ENCODE peak calls at places on chromosomes 4 and X, in five cellular contexts. R is hypothalamus; K is lower leg skin; E is NT2/D1; W is activated CD8-positive, alpha-beta memory T cell treated with anti-CD3 and anti-CD28 coated beads, Interleukin-2, amount 50 U/mL, for 48 hours. D is an unnamed sample.

GRCh38 chrX:154096140-154097002 is 1.1 kb downstream of the MECP2 start:
- DNase-seq in R (peak; percentile 2), K (no peak), E (no peak), W (peak; percentile 55), D (no peak)

GRCh38 chr4:113397114-113397701 is 347.8 kb downstream of the ANK2 start:
- DNase-seq in R (no peak), K (no peak), E (no peak), W (no peak), D (no peak)

GRCh38 chrX:13001961-13002671 is 27.2 kb downstream of the TMSB4X start:
- DNase-seq in R (no peak), K (no peak), E (no peak), W (no peak), D (no peak)

GRCh38 chrX:141201962-141202361 is 25.0 kb upstream of the LDOC1 start:
- DNase-seq in R (no peak), K (no peak), E (no peak), W (no peak), D (no peak)

GRCh38 chr4:181939199-181939945 is 303.8 kb upstream of the TENM3 start:
- DNase-seq in R (no peak), K (no peak), E (no peak), W (no peak), D (no peak)

GRCh38 chr4:145613546-145614234 is 5.5 kb upstream of the MMAA start:
- DNase-seq in R (no peak), K (no peak), E (no peak), W (no peak), D (no peak)

GRCh38 chr4:16860506-16860905 is 37.9 kb downstream of the LDB2 start:
- DNase-seq in R (no peak), K (no peak), E (no peak), W (no peak), D (no peak)

GRCh38 chr4:128177376-128177959 is 110.1 kb downstream of the PGRMC2 start:
- DNase-seq in R (no peak), K (no peak), E (no peak), W (no peak), D (no peak)

GRCh38 chr4:126209117-126209516 is 894.4 kb downstream of the FAT4 start:
- DNase-seq in R (no peak), K (no peak), E (no peak), W (no peak), D (no peak)

GRCh38 chr4:40471923-40472322 is 136.8 kb downstream of the CHRNA9 start:
- DNase-seq in R (no peak), K (no peak), E (no peak), W (no peak), D (no peak)

D was measured in activated T-cell treated with anti-CD3 and anti-CD28 coated beads for 4 hours.